ENCODE peak calls at places on chromosomes 11 and 22, in six cellular contexts. One of them, this sample, is unnamed.

GRCh38 chr11:118180300-118180703 is 3.9 kb upstream of the SCN2B start:
- DNase-seq in stimulated activated CD4-positive, alpha-beta T cell treated with anti-CD3 and anti-CD28 coated beads, Interleukin-1b, Interleukin-23, amount 100 ng/mL, for 24 hours: no peak
- DNase-seq in GM06990: no peak
- DNase-seq in fibroblast of pulmonary artery: peak
- DNase-seq in dermis blood vessel endothelial cell: no peak
- DNase-seq in A549: peak
- DNase-seq in this sample: peak

GRCh38 chr22:22812031-22812905 is 75.3 kb upstream of the IGLL5 start:
- DNase-seq in GM06990: no peak
- DNase-seq in A549: no peak
- DNase-seq in stimulated activated CD4-positive, alpha-beta T cell treated with anti-CD3 and anti-CD28 coated beads, Interleukin-1b, Interleukin-23, amount 100 ng/mL, for 24 hours: no peak
- DNase-seq in fibroblast of pulmonary artery: no peak
- DNase-seq in dermis blood vessel endothelial cell: no peak
- DNase-seq in this sample: peak

GRCh38 chr11:76835928-76836612 is 24.6 kb upstream of the ACER3 start:
- DNase-seq in fibroblast of pulmonary artery: peak
- DNase-seq in stimulated activated CD4-positive, alpha-beta T cell treated with anti-CD3 and anti-CD28 coated beads, Interleukin-1b, Interleukin-23, amount 100 ng/mL, for 24 hours: no peak
- DNase-seq in dermis blood vessel endothelial cell: peak
- DNase-seq in GM06990: no peak
- DNase-seq in A549: peak
- DNase-seq in this sample: no peak

GRCh38 chr11:34318111-34319037 is 39.4 kb downstream of the ABTB2 start:
- DNase-seq in dermis blood vessel endothelial cell: no peak
- DNase-seq in fibroblast of pulmonary artery: peak
- DNase-seq in A549: peak
- DNase-seq in stimulated activated CD4-positive, alpha-beta T cell treated with anti-CD3 and anti-CD28 coated beads, Interleukin-1b, Interleukin-23, amount 100 ng/mL, for 24 hours: no peak
- DNase-seq in GM06990: no peak
- DNase-seq in this sample: no peak

GRCh38 chr22:22823126-22823804 is 64.4 kb upstream of the IGLL5 start:
- DNase-seq in dermis blood vessel endothelial cell: peak
- DNase-seq in A549: no peak
- DNase-seq in GM06990: no peak
- DNase-seq in stimulated activated CD4-positive, alpha-beta T cell treated with anti-CD3 and anti-CD28 coated beads, Interleukin-1b, Interleukin-23, amount 100 ng/mL, for 24 hours: no peak
- DNase-seq in fibroblast of pulmonary artery: no peak
- DNase-seq in this sample: no peak

GRCh38 chr11:10118830-10119229 is 175.2 kb downstream of the SBF2 start:
- DNase-seq in dermis blood vessel endothelial cell: peak
- DNase-seq in fibroblast of pulmonary artery: peak
- DNase-seq in A549: no peak
- DNase-seq in GM06990: no peak
- DNase-seq in stimulated activated CD4-positive, alpha-beta T cell treated with anti-CD3 and anti-CD28 coated beads, Interleukin-1b, Interleukin-23, amount 100 ng/mL, for 24 hours: no peak
- DNase-seq in this sample: no peak

GRCh38 chr22:49369726-49370717 is 457.7 kb downstream of the BRD1 start:
- DNase-seq in A549: no peak
- DNase-seq in stimulated activated CD4-positive, alpha-beta T cell treated with anti-CD3 and anti-CD28 coated beads, Interleukin-1b, Interleukin-23, amount 100 ng/mL, for 24 hours: no peak
- DNase-seq in GM06990: no peak
- DNase-seq in fibroblast of pulmonary artery: no peak
- DNase-seq in dermis blood vessel endothelial cell: no peak
- DNase-seq in this sample: no peak

GRCh38 chr11:126194121-126194543 is 17.3 kb downstream of the RPUSD4 start:
- DNase-seq in stimulated activated CD4-positive, alpha-beta T cell treated with anti-CD3 and anti-CD28 coated beads, Interleukin-1b, Interleukin-23, amount 100 ng/mL, for 24 hours: no peak
- DNase-seq in dermis blood vessel endothelial cell: peak
- DNase-seq in GM06990: no peak
- DNase-seq in fibroblast of pulmonary artery: peak
- DNase-seq in A549: peak
- DNase-seq in this sample: peak

GRCh38 chr11:76704171-76704948 is 33.8 kb upstream of the LRRC32 start:
- DNase-seq in A549: no peak
- DNase-seq in stimulated activated CD4-positive, alpha-beta T cell treated with anti-CD3 and anti-CD28 coated beads, Interleukin-1b, Interleukin-23, amount 100 ng/mL, for 24 hours: no peak
- DNase-seq in GM06990: no peak
- DNase-seq in dermis blood vessel endothelial cell: no peak
- DNase-seq in fibroblast of pulmonary artery: no peak
- DNase-seq in this sample: no peak

GRCh38 chr11:106794058-106794457 is 224.2 kb downstream of the GUCY1A2 start:
- DNase-seq in dermis blood vessel endothelial cell: no peak
- DNase-seq in A549: no peak
- DNase-seq in GM06990: no peak
- DNase-seq in stimulated activated CD4-positive, alpha-beta T cell treated with anti-CD3 and anti-CD28 coated beads, Interleukin-1b, Interleukin-23, amount 100 ng/mL, for 24 hours: no peak
- DNase-seq in fibroblast of pulmonary artery: peak
- DNase-seq in this sample: no peak

GRCh38 chr22:20239063-20239950 is 28.8 kb downstream of the RTN4R start:
- DNase-seq in stimulated activated CD4-positive, alpha-beta T cell treated with anti-CD3 and anti-CD28 coated beads, Interleukin-1b, Interleukin-23, amount 100 ng/mL, for 24 hours: no peak
- DNase-seq in dermis blood vessel endothelial cell: peak
- DNase-seq in A549: no peak
- DNase-seq in GM06990: peak
- DNase-seq in fibroblast of pulmonary artery: peak
- DNase-seq in this sample: no peak

GRCh38 chr11:48341466-48341865 is 16.7 kb downstream of the OR4C3 start:
- DNase-seq in fibroblast of pulmonary artery: peak
- DNase-seq in A549: no peak
- DNase-seq in stimulated activated CD4-positive, alpha-beta T cell treated with anti-CD3 and anti-CD28 coated beads, Interleukin-1b, Interleukin-23, amount 100 ng/mL, for 24 hours: no peak
- DNase-seq in GM06990: no peak
- DNase-seq in dermis blood vessel endothelial cell: no peak
- DNase-seq in this sample: no peak

GRCh38 chr11:1205121-1205986 is 17.5 kb upstream of the MUC5B start:
- DNase-seq in dermis blood vessel endothelial cell: no peak
- DNase-seq in GM06990: peak
- DNase-seq in A549: no peak
- DNase-seq in fibroblast of pulmonary artery: no peak
- DNase-seq in stimulated activated CD4-positive, alpha-beta T cell treated with anti-CD3 and anti-CD28 coated beads, Interleukin-1b, Interleukin-23, amount 100 ng/mL, for 24 hours: no peak
- DNase-seq in this sample: no peak

GRCh38 chr11:17774232-17775034 is 39.9 kb downstream of the KCNC1 start:
- DNase-seq in dermis blood vessel endothelial cell: no peak
- DNase-seq in GM06990: no peak
- DNase-seq in fibroblast of pulmonary artery: no peak
- DNase-seq in stimulated activated CD4-positive, alpha-beta T cell treated with anti-CD3 and anti-CD28 coated beads, Interleukin-1b, Interleukin-23, amount 100 ng/mL, for 24 hours: no peak
- DNase-seq in A549: no peak
- DNase-seq in this sample: no peak

GRCh38 chr11:86559311-86559945 is 113.0 kb downstream of the ME3 start:
- DNase-seq in stimulated activated CD4-positive, alpha-beta T cell treated with anti-CD3 and anti-CD28 coated beads, Interleukin-1b, Interleukin-23, amount 100 ng/mL, for 24 hours: no peak
- DNase-seq in dermis blood vessel endothelial cell: peak
- DNase-seq in A549: no peak
- DNase-seq in fibroblast of pulmonary artery: peak
- DNase-seq in GM06990: no peak
- DNase-seq in this sample: no peak

GRCh38 chr11:96052921-96053631 is 129.2 kb upstream of the MTMR2 start:
- DNase-seq in GM06990: no peak
- DNase-seq in dermis blood vessel endothelial cell: peak
- DNase-seq in A549: no peak
- DNase-seq in fibroblast of pulmonary artery: peak
- DNase-seq in stimulated activated CD4-positive, alpha-beta T cell treated with anti-CD3 and anti-CD28 coated beads, Interleukin-1b, Interleukin-23, amount 100 ng/mL, for 24 hours: no peak
- DNase-seq in this sample: no peak

GRCh38 chr11:116093065-116093464 is 588.9 kb upstream of the CADM1 start:
- DNase-seq in fibroblast of pulmonary artery: no peak
- DNase-seq in GM06990: no peak
- DNase-seq in dermis blood vessel endothelial cell: no peak
- DNase-seq in A549: no peak
- DNase-seq in stimulated activated CD4-positive, alpha-beta T cell treated with anti-CD3 and anti-CD28 coated beads, Interleukin-1b, Interleukin-23, amount 100 ng/mL, for 24 hours: no peak
- DNase-seq in this sample: no peak

GRCh38 chr11:62245271-62245753 is 3.3 kb downstream of the SCGB1D2 start:
- DNase-seq in fibroblast of pulmonary artery: peak
- DNase-seq in stimulated activated CD4-positive, alpha-beta T cell treated with anti-CD3 and anti-CD28 coated beads, Interleukin-1b, Interleukin-23, amount 100 ng/mL, for 24 hours: no peak
- DNase-seq in dermis blood vessel endothelial cell: peak
- DNase-seq in A549: peak
- DNase-seq in GM06990: peak
- DNase-seq in this sample: peak

GRCh38 chr11:117828641-117829368 is 4.3 kb upstream of the FXYD2 start:
- DNase-seq in A549: peak
- DNase-seq in fibroblast of pulmonary artery: peak
- DNase-seq in dermis blood vessel endothelial cell: peak
- DNase-seq in stimulated activated CD4-positive, alpha-beta T cell treated with anti-CD3 and anti-CD28 coated beads, Interleukin-1b, Interleukin-23, amount 100 ng/mL, for 24 hours: peak
- DNase-seq in GM06990: peak
- DNase-seq in this sample: no peak

GRCh38 chr11:17296852-17297559 is 20.5 kb downstream of the NUCB2 start:
- DNase-seq in A549: no peak
- DNase-seq in dermis blood vessel endothelial cell: peak
- DNase-seq in stimulated activated CD4-positive, alpha-beta T cell treated with anti-CD3 and anti-CD28 coated beads, Interleukin-1b, Interleukin-23, amount 100 ng/mL, for 24 hours: no peak
- DNase-seq in GM06990: peak
- DNase-seq in fibroblast of pulmonary artery: no peak
- DNase-seq in this sample: no peak

GRCh38 chr11:44246726-44247125 is 63.2 kb downstream of the ALX4 start:
- DNase-seq in stimulated activated CD4-positive, alpha-beta T cell treated with anti-CD3 and anti-CD28 coated beads, Interleukin-1b, Interleukin-23, amount 100 ng/mL, for 24 hours: no peak
- DNase-seq in A549: no peak
- DNase-seq in GM06990: no peak
- DNase-seq in fibroblast of pulmonary artery: peak
- DNase-seq in dermis blood vessel endothelial cell: no peak
- DNase-seq in this sample: no peak

GRCh38 chr11:73308003-73308962 is at the start of gene ARHGEF17:
- DNase-seq in A549: peak
- DNase-seq in fibroblast of pulmonary artery: peak
- DNase-seq in stimulated activated CD4-positive, alpha-beta T cell treated with anti-CD3 and anti-CD28 coated beads, Interleukin-1b, Interleukin-23, amount 100 ng/mL, for 24 hours: no peak
- DNase-seq in GM06990: no peak
- DNase-seq in dermis blood vessel endothelial cell: peak
- DNase-seq in this sample: peak

GRCh38 chr22:50304528-50305392 is 2.7 kb downstream of the PLXNB2 start:
- DNase-seq in GM06990: no peak
- DNase-seq in stimulated activated CD4-positive, alpha-beta T cell treated with anti-CD3 and anti-CD28 coated beads, Interleukin-1b, Interleukin-23, amount 100 ng/mL, for 24 hours: no peak
- DNase-seq in dermis blood vessel endothelial cell: peak
- DNase-seq in fibroblast of pulmonary artery: peak
- DNase-seq in A549: peak
- DNase-seq in this sample: no peak

GRCh38 chr22:46007848-46008261 is 30.9 kb upstream of the WNT7B start:
- DNase-seq in stimulated activated CD4-positive, alpha-beta T cell treated with anti-CD3 and anti-CD28 coated beads, Interleukin-1b, Interleukin-23, amount 100 ng/mL, for 24 hours: no peak
- DNase-seq in A549: no peak
- DNase-seq in GM06990: no peak
- DNase-seq in fibroblast of pulmonary artery: peak
- DNase-seq in dermis blood vessel endothelial cell: peak
- DNase-seq in this sample: no peak

GRCh38 chr11:102760355-102761035 is 19.9 kb downstream of the MMP10 start:
- DNase-seq in stimulated activated CD4-positive, alpha-beta T cell treated with anti-CD3 and anti-CD28 coated beads, Interleukin-1b, Interleukin-23, amount 100 ng/mL, for 24 hours: no peak
- DNase-seq in A549: peak
- DNase-seq in fibroblast of pulmonary artery: peak
- DNase-seq in GM06990: no peak
- DNase-seq in dermis blood vessel endothelial cell: peak
- DNase-seq in this sample: no peak

GRCh38 chr11:99693941-99694492 is 673.3 kb downstream of the CNTN5 start:
- DNase-seq in GM06990: no peak
- DNase-seq in stimulated activated CD4-positive, alpha-beta T cell treated with anti-CD3 and anti-CD28 coated beads, Interleukin-1b, Interleukin-23, amount 100 ng/mL, for 24 hours: no peak
- DNase-seq in fibroblast of pulmonary artery: peak
- DNase-seq in dermis blood vessel endothelial cell: peak
- DNase-seq in A549: peak
- DNase-seq in this sample: no peak

GRCh38 chr11:2944953-2945756 is 15.9 kb upstream of the PHLDA2 start:
- DNase-seq in GM06990: no peak
- DNase-seq in A549: no peak
- DNase-seq in fibroblast of pulmonary artery: peak
- DNase-seq in stimulated activated CD4-positive, alpha-beta T cell treated with anti-CD3 and anti-CD28 coated beads, Interleukin-1b, Interleukin-23, amount 100 ng/mL, for 24 hours: no peak
- DNase-seq in dermis blood vessel endothelial cell: peak
- DNase-seq in this sample: no peak

GRCh38 chr22:50627914-50628542 is at the start of gene ARSA:
- DNase-seq in A549: peak
- DNase-seq in GM06990: peak
- DNase-seq in fibroblast of pulmonary artery: peak
- DNase-seq in dermis blood vessel endothelial cell: peak
- DNase-seq in stimulated activated CD4-positive, alpha-beta T cell treated with anti-CD3 and anti-CD28 coated beads, Interleukin-1b, Interleukin-23, amount 100 ng/mL, for 24 hours: peak
- DNase-seq in this sample: peak

GRCh38 chr11:113806403-113806802 is 26.8 kb downstream of the CLDN25 start:
- DNase-seq in A549: peak
- DNase-seq in dermis blood vessel endothelial cell: peak
- DNase-seq in stimulated activated CD4-positive, alpha-beta T cell treated with anti-CD3 and anti-CD28 coated beads, Interleukin-1b, Interleukin-23, amount 100 ng/mL, for 24 hours: no peak
- DNase-seq in GM06990: no peak
- DNase-seq in fibroblast of pulmonary artery: peak
- DNase-seq in this sample: peak